ENCODE peak calls at places on chromosomes 4 and X, in eight cellular contexts. U is osteoblast, N is tibial nerve, F is neural progenitor cell, Y is lung, Z is GM12865, D is HFF-Myc, T is coronary artery. C is an unnamed sample.

GRCh38 chr4:121308328-121308663 is 72.5 kb downstream of the QRFPR start:
- DNase-seq in U (no peak), Y (no peak), Z (no peak), N (no peak), F (no peak), D (no peak), T (no peak), C (no peak)

GRCh38 chrX:2848806-2849420 is 20.2 kb downstream of the GYG2 start:
- DNase-seq in T (no peak), Y (no peak), F (no peak), U (peak; percentile 87), N (no peak), Z (no peak), D (no peak), C (no peak)

GRCh38 chr4:140012688-140013087 is 141.3 kb downstream of the MAML3 start:
- DNase-seq in Z (peak; percentile 23), F (peak; percentile 68), T (no peak), N (peak; percentile 41), D (peak; percentile 79), U (peak; percentile 68), Y (peak; percentile 75), C (peak; percentile 21)

GRCh38 chr4:99300934-99301333 is 10.1 kb upstream of the ADH1A start:
- DNase-seq in F (no peak), D (peak; percentile 91), N (peak; percentile 89), Y (peak; percentile 84), T (peak; percentile 86), U (peak; percentile 46), Z (no peak), C (peak; percentile 5)

GRCh38 chr4:165621983-165622382 is 243.2 kb downstream of the CPE start:
- DNase-seq in F (no peak), N (no peak), T (no peak), D (no peak), Z (no peak), Y (no peak), U (no peak), C (no peak)

GRCh38 chrX:150564838-150565237 is 3.6 kb upstream of the MTM1 start:
- DNase-seq in U (no peak), Z (no peak), F (no peak), Y (no peak), N (no peak), T (no peak), D (no peak), C (no peak)

GRCh38 chr4:139783761-139784484 is 118.3 kb downstream of the MGST2 start:
- DNase-seq in Z (no peak), U (no peak), T (no peak), N (no peak), Y (no peak), F (no peak), D (no peak), C (no peak)

GRCh38 chr4:174217273-174218126 is 66.0 kb downstream of the FBXO8 start:
- DNase-seq in Y (no peak), N (no peak), U (peak; percentile 76), F (peak; percentile 45), D (peak; percentile 41), T (no peak), Z (no peak), C (no peak)

GRCh38 chrX:21612154-21612553 is 46.0 kb downstream of the KLHL34 start:
- DNase-seq in Z (no peak), D (no peak), Y (no peak), T (no peak), U (no peak), N (no peak), F (no peak), C (no peak)

GRCh38 chrX:123263246-123263757 is 79.2 kb downstream of the GRIA3 start:
- DNase-seq in N (no peak), D (no peak), F (peak; percentile 53), T (no peak), U (no peak), Y (no peak), Z (no peak), C (no peak)

GRCh38 chrX:104310084-104310483 is 55.4 kb upstream of the ESX1 start:
- DNase-seq in F (no peak), Y (no peak), U (no peak), D (no peak), Z (no peak), N (no peak), T (no peak), C (no peak)

GRCh38 chr4:23373269-23373668 is 516.6 kb downstream of the PPARGC1A start:
- DNase-seq in Z (no peak), T (no peak), F (no peak), Y (peak; percentile 85), N (no peak), D (no peak), U (no peak), C (peak; percentile 77)

GRCh38 chr4:185573651-185574199 is 38.4 kb upstream of the PDLIM3 start:
- DNase-seq in F (peak; percentile 54), U (peak; percentile 87), Y (no peak), Z (no peak), N (no peak), T (no peak), D (peak; percentile 84), C (peak; percentile 51)

GRCh38 chr4:40165931-40166330 is 30.9 kb upstream of the RHOH start:
- DNase-seq in N (no peak), F (no peak), Y (no peak), Z (no peak), T (no peak), U (no peak), D (no peak), C (no peak)

GRCh38 chr4:149784018-149784417 is 31.6 kb downstream of the IQCM start:
- DNase-seq in D (no peak), Y (no peak), T (no peak), N (no peak), F (no peak), U (no peak), Z (no peak), C (no peak)

GRCh38 chr4:57865264-57865663 is 755.1 kb upstream of the IGFBP7 start:
- DNase-seq in F (no peak), Z (peak; percentile 45), Y (no peak), U (no peak), T (no peak), N (no peak), D (no peak), C (no peak)

GRCh38 chr4:113411496-113411938 is 350.0 kb downstream of the CAMK2D start:
- DNase-seq in N (no peak), Y (peak; percentile 64), F (no peak), D (peak; percentile 39), U (no peak), Z (no peak), T (no peak), C (peak; percentile 56)

GRCh38 chr4:176789955-176790354 is 2.8 kb downstream of the VEGFC start:
- DNase-seq in F (peak; percentile 46), D (peak; percentile 87), U (peak; percentile 92), T (no peak), N (no peak), Z (peak; percentile 45), Y (no peak), C (peak; percentile 42)
- TF ChIP-seq CTCF in F (peak; percentile 69), D (peak; percentile 64), U (peak; percentile 76), T (no peak), N (peak; percentile 42), Z (peak; percentile 57), Y (peak; percentile 11), C (peak; percentile 72)

DNA sequence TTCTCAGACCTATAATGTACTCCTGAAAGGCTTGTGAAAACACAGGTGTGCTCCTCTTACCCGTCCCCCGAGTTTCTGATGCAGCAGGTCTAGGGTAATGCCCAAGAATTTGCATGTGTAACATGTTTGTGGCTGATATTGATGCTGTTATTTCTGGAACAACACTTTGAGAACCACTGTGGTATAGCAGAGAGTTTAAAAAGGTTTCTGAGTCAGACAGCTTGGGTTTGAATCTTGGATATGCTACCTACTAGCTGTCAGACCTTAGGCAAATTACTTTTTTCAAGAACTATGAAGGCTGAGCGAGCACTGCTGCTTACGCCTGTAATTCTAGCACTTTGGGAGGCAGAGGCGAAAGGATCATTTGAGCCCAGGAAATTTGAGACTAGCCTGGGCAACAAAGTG is 4.9 kb downstream of the AFF1 start:
- DNase-seq in U (no peak), F (no peak), T (no peak), Y (no peak), N (no peak), D (no peak), Z (peak; percentile 97), C (no peak)
- H3K4me3 ChIP-seq in U (no peak overlapping the region), F (no peak overlapping the region), T (peak overlapping the region; percentile 35), Y (no peak overlapping the region), N (no peak overlapping the region), D (no peak overlapping the region), Z (peak overlapping the region; percentile 52), C (no peak overlapping the region)

DNA sequence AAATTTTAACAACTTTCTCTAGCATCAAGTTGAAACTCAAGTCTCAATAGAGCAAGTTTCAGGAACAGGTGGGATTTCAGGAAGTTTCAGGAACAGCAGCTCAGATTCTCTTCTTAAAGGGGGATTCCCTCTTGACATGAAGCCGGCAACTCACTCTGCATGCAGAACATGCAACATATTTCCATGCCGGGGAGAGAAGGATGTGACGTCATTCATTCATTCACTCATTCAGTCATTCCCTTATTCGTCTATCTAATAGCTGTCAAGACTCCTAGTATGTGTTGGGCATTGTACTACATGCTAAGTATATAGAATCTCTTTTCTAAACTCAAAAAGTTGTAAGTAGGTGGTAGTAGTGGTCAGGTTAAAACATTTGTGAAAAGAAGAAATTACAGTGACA is 4.8 kb upstream of the FAM9A start:
- DNase-seq in U (no peak), D (no peak), Z (no peak), Y (no peak), T (no peak), N (no peak), F (no peak), C (no peak)
- TF ChIP-seq CTCF in U (no peak), D (no peak), Z (no peak), Y (no peak), T (no peak), N (no peak), F (no peak), C (no peak)

GRCh38 chr4:128163177-128164117 is 102.3 kb downstream of the LARP1B start:
- DNase-seq in N (no peak), Y (no peak), U (no peak), Z (no peak), F (no peak), T (no peak), D (peak; percentile 46), C (peak; percentile 61)

GRCh38 chr4:128161138-128161537 is 100.0 kb downstream of the LARP1B start:
- DNase-seq in D (no peak), T (no peak), U (no peak), N (no peak), Z (no peak), Y (no peak), F (no peak), C (no peak)

GRCh38 chr4:128159967-128160366 is 98.9 kb downstream of the LARP1B start:
- DNase-seq in D (peak; percentile 30), U (no peak), N (no peak), T (no peak), F (no peak), Y (no peak), Z (no peak), C (no peak)

GRCh38 chr4:128158894-128159293 is 97.8 kb downstream of the LARP1B start:
- DNase-seq in F (no peak), D (no peak), U (no peak), Y (no peak), Z (no peak), N (no peak), T (no peak), C (no peak)

DNA sequence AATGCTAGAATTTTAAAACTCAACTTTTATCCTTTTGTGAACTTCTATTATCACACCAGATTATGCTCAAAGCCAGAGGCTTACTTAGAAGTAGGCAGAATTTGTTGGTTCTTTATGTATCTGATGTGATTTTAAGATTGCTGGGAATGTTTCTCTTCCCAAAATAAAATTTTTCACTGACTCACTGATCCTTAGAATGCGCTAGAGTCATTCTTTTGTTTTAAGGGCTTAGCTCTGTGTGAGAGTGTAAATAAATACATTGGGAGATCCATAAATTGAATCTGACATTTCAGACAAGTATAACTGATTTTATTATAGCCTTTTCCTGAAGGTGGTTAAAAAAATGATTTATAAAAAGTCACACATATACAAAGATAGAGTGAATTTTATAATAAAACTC is 101.3 kb downstream of the LARP1B start:
- DNase-seq in N (no peak), Y (no peak), Z (no peak), T (no peak), D (no peak), U (no peak), F (no peak), C (no peak)
- H3K4me3 ChIP-seq in N (no peak overlapping the region), Y (no peak overlapping the region), Z (no peak overlapping the region), T (no peak overlapping the region), D (no peak overlapping the region), U (no peak overlapping the region), F (no peak overlapping the region), C (no peak overlapping the region)

C was measured in kidney epithelial cell.